ENCODE peak calls at places on chromosomes 1 and 21, in seven cellular contexts. N is Right ventricle myocardium superior, W is GDM1, S is A172, L is skeletal muscle cell, I is HFFc6, O is NCI-H748 treated with DMSO at 0.1 percent for 48 hours. G is an unnamed sample.

GRCh38 chr21:14982336-14982735 is 82.5 kb downstream of the NRIP1 start:
- DNase-seq in O (no peak), L (no peak), I (no peak), N (no peak), S (no peak), W (no peak), G (no peak)

GRCh38 chr21:17644186-17644585 is 31.5 kb upstream of the BTG3 start:
- DNase-seq in W (no peak), I (no peak), S (no peak), O (no peak), N (no peak), L (no peak), G (no peak)

GRCh38 chr21:28704746-28705145 is 287.9 kb downstream of the LTN1 start:
- DNase-seq in N (peak), S (no peak), I (no peak), W (no peak), O (no peak), L (no peak), G (peak)

GRCh38 chr1:115811140-115811828 is 29.6 kb downstream of the NHLH2 start:
- DNase-seq in S (no peak), I (no peak), W (no peak), N (no peak), O (no peak), L (no peak), G (no peak)

GRCh38 chr1:18037651-18038050 is 69.9 kb upstream of the IGSF21 start:
- DNase-seq in S (no peak), O (peak), W (no peak), L (no peak), I (no peak), N (no peak), G (no peak)

GRCh38 chr1:232937741-232938375 is 12.6 kb upstream of the NTPCR start:
- DNase-seq in W (no peak), N (no peak), O (no peak), S (no peak), I (no peak), L (no peak), G (no peak)

GRCh38 chr1:95636897-95637296 is 402.9 kb downstream of the RWDD3 start:
- DNase-seq in L (no peak), W (no peak), S (no peak), O (no peak), I (no peak), N (no peak), G (no peak)

GRCh38 chr1:236395780-236396664 is 1.9 kb downstream of the EDARADD start:
- DNase-seq in O (no peak), L (no peak), W (no peak), I (no peak), S (no peak), N (no peak), G (no peak)

GRCh38 chr1:109257682-109258421 is 8.5 kb downstream of the CELSR2 start:
- DNase-seq in I (no peak), O (no peak), S (no peak), L (no peak), W (no peak), N (no peak), G (no peak)

GRCh38 chr1:93614550-93615200 is 67.0 kb downstream of the BCAR3 start:
- DNase-seq in N (no peak), I (no peak), L (no peak), W (no peak), O (no peak), S (no peak), G (no peak)

GRCh38 chr21:45545691-45546531 is 3.7 kb upstream of the SLC19A1 start:
- DNase-seq in I (no peak), O (no peak), L (no peak), W (no peak), N (no peak), S (no peak), G (no peak)

GRCh38 chr1:151596166-151596933 is 15.5 kb upstream of the SNX27 start:
- DNase-seq in O (no peak), N (no peak), W (no peak), S (peak), L (no peak), I (no peak), G (no peak)

GRCh38 chr1:10152709-10153284 is 57.6 kb upstream of the KIF1B start:
- DNase-seq in O (peak), N (peak), W (peak), I (peak), S (peak), L (no peak), G (peak)

GRCh38 chr1:230986976-230987375 is 8.1 kb downstream of the ARV1 start:
- DNase-seq in N (no peak), I (peak), O (no peak), W (no peak), L (peak), S (peak), G (no peak)

GRCh38 chr21:44423941-44424607 is 31.2 kb upstream of the LRRC3 start:
- DNase-seq in I (no peak), L (no peak), S (no peak), N (no peak), O (no peak), W (no peak), G (no peak)

GRCh38 chr1:153533689-153534201 is 2.0 kb downstream of the S100A6 start:
- DNase-seq in N (peak), S (peak), I (peak), L (peak), W (no peak), O (no peak), G (no peak)

GRCh38 chr1:246067432-246068021 is 439.6 kb downstream of the SMYD3 start:
- DNase-seq in W (no peak), S (no peak), O (no peak), I (peak), N (no peak), L (peak), G (no peak)

GRCh38 chr1:223136086-223136485 is 7.0 kb downstream of the TLR5 start:
- DNase-seq in I (no peak), N (no peak), S (no peak), O (no peak), L (no peak), W (no peak), G (no peak)

GRCh38 chr1:226691257-226691656 is 47.8 kb downstream of the ITPKB start:
- DNase-seq in S (no peak), L (no peak), O (no peak), W (no peak), N (no peak), I (no peak), G (no peak)

GRCh38 chr1:172154571-172154970 is 265.9 kb upstream of the C1orf105 start:
- DNase-seq in I (peak), N (no peak), O (no peak), W (no peak), S (peak), L (no peak), G (no peak)

GRCh38 chr21:38777521-38777920 is 28.2 kb upstream of the ETS2 start:
- DNase-seq in W (no peak), L (no peak), I (no peak), N (no peak), O (no peak), S (no peak), G (no peak)

GRCh38 chr1:201537966-201538617 is 835 bp upstream of the NAV1 start:
- DNase-seq in O (no peak), I (no peak), L (no peak), W (no peak), N (no peak), S (peak), G (no peak)

GRCh38 chr1:160251687-160252526 is 10.4 kb downstream of the DCAF8 start:
- DNase-seq in N (no peak), L (peak), O (peak), S (peak), W (peak), I (peak), G (peak)

GRCh38 chr21:42218836-42219605 is at the start of gene ABCG1:
- DNase-seq in S (no peak), W (peak), L (no peak), O (peak), I (no peak), N (peak), G (no peak)

GRCh38 chr1:47188901-47189785 is 693 bp downstream of the PDZK1IP1 start:
- DNase-seq in I (no peak), S (no peak), L (no peak), W (no peak), O (no peak), N (no peak), G (no peak)

GRCh38 chr21:28906236-28906635 is 86.4 kb downstream of the LTN1 start:
- DNase-seq in W (no peak), N (no peak), I (no peak), S (no peak), L (no peak), O (no peak), G (no peak)

GRCh38 chr1:25952851-25953401 is 44.9 kb downstream of the PAFAH2 start:
- DNase-seq in O (no peak), W (no peak), N (peak), I (peak), S (no peak), L (peak), G (peak)

GRCh38 chr1:89022167-89022959 is at the start of gene GBP3:
- DNase-seq in W (peak), L (peak), I (peak), N (no peak), S (peak), O (peak), G (no peak)

GRCh38 chr1:212648431-212648830 is 39.9 kb downstream of the ATF3 start:
- DNase-seq in I (no peak), S (no peak), W (no peak), L (no peak), O (no peak), N (no peak), G (no peak)

GRCh38 chr1:1433804-1434130 is 1.7 kb upstream of the VWA1 start:
- DNase-seq in W (no peak), N (no peak), S (peak), L (no peak), I (no peak), O (no peak), G (no peak)

GRCh38 chr1:24748191-24749121 is 3.2 kb downstream of the CLIC4 start:
- DNase-seq in S (no peak), I (no peak), O (no peak), N (no peak), W (no peak), L (no peak), G (no peak)

GRCh38 chr1:228304225-228304624 is 96.4 kb downstream of the OBSCN start:
- DNase-seq in S (no peak), I (no peak), N (peak), L (no peak), W (no peak), O (no peak), G (no peak)

GRCh38 chr1:211632808-211633522 is 42.5 kb downstream of the NEK2 start:
- DNase-seq in I (no peak), O (no peak), N (peak), W (peak), L (peak), S (peak), G (peak)

GRCh38 chr21:32807717-32808380 is 36.3 kb upstream of the PAXBP1 start:
- DNase-seq in S (peak), N (no peak), I (peak), W (no peak), O (no peak), L (peak), G (no peak)

G was measured in heart right ventricle.